ENCODE peak calls at places on chromosomes 16 and 17, in seven cellular contexts. L is AG09309, X is fibroblast of lung, A is breast epithelium, D is GM12865, J is bronchial epithelial cell, B is hepatocyte. K is an unnamed sample.

GRCh38 chr17:16923097-16923903 is 48.6 kb downstream of the TNFRSF13B start:
- DNase-seq in L (no peak), X (no peak), A (no peak), D (no peak), J (no peak), B (no peak), K (no peak)

GRCh38 chr17:9037741-9038140 is 16.4 kb downstream of the NTN1 start:
- DNase-seq in L (no peak), X (no peak), A (no peak), D (no peak), J (no peak), B (no peak), K (no peak)

GRCh38 chr17:50035930-50036329 is 20.0 kb upstream of the ITGA3 start:
- DNase-seq in L (no peak), X (no peak), A (no peak), D (no peak), J (no peak), B (peak; percentile 37), K (no peak)

GRCh38 chr17:8159032-8159400 is 3.7 kb downstream of the VAMP2 start:
- DNase-seq in L (no peak), X (no peak), A (no peak), D (no peak), J (no peak), B (no peak), K (no peak)

GRCh38 chr17:48294989-48295892 is 134.8 kb downstream of the SKAP1 start:
- DNase-seq in L (no peak), X (no peak), A (no peak), D (peak; percentile 73), J (peak; percentile 28), B (no peak), K (peak; percentile 47)

GRCh38 chr17:32275060-32276042 is 9.7 kb downstream of the RHBDL3 start:
- DNase-seq in L (peak; percentile 40), X (peak; percentile 89), A (no peak), D (no peak), J (peak; percentile 73), B (peak; percentile 72), K (peak; percentile 68)

GRCh38 chr16:2150418-2151187 is 2.2 kb downstream of the RAB26 start:
- DNase-seq in L (no peak), X (peak; percentile 66), A (no peak), D (peak; percentile 69), J (peak; percentile 38), B (no peak), K (no peak)

GRCh38 chr16:7452090-7452489 is 119.4 kb downstream of the RBFOX1 start:
- DNase-seq in L (no peak), X (no peak), A (no peak), D (no peak), J (no peak), B (no peak), K (no peak)

GRCh38 chr17:70767102-70767701 is 597.9 kb downstream of the KCNJ2 start:
- DNase-seq in L (no peak), X (peak; percentile 33), A (no peak), D (peak; percentile 32), J (peak; percentile 49), B (peak; percentile 56), K (peak; percentile 77)

GRCh38 chr17:78429618-78429995 is 51.2 kb downstream of the PGS1 start:
- DNase-seq in L (no peak), X (no peak), A (no peak), D (no peak), J (no peak), B (no peak), K (no peak)

GRCh38 chr17:22310717-22311686 is 618.7 kb downstream of the KCNJ18 start:
- DNase-seq in L (no peak), X (no peak), A (no peak), D (no peak), J (no peak), B (no peak), K (no peak)

GRCh38 chr17:73697872-73698271 is 53.6 kb upstream of the SDK2 start:
- DNase-seq in L (no peak), X (no peak), A (no peak), D (no peak), J (no peak), B (peak; percentile 46), K (no peak)

GRCh38 chr16:85446846-85447656 is 166.1 kb upstream of the GSE1 start:
- DNase-seq in L (no peak), X (no peak), A (no peak), D (peak; percentile 77), J (no peak), B (no peak), K (no peak)

GRCh38 chr17:17738901-17739300 is 57.6 kb downstream of the RAI1 start:
- DNase-seq in L (no peak), X (peak; percentile 36), A (no peak), D (no peak), J (peak; percentile 71), B (peak; percentile 48), K (peak; percentile 26)

GRCh38 chr17:65123757-65124675 is 13.2 kb upstream of the RGS9 start:
- DNase-seq in L (no peak), X (no peak), A (no peak), D (no peak), J (peak; percentile 66), B (no peak), K (no peak)

GRCh38 chr16:81283044-81283443 is 31.7 kb upstream of the GAN start:
- DNase-seq in L (no peak), X (no peak), A (no peak), D (no peak), J (peak; percentile 67), B (no peak), K (no peak)

GRCh38 chr17:50372708-50373556 is at the start of the genes EME1 and MRPL27:
- DNase-seq in L (peak; percentile 44), X (peak; percentile 80), A (peak; percentile 78), D (peak; percentile 92), J (peak; percentile 78), B (peak; percentile 91), K (peak; percentile 86)

GRCh38 chr16:83095926-83096692 is 469.3 kb downstream of the CDH13 start:
- DNase-seq in L (no peak), X (peak; percentile 59), A (no peak), D (no peak), J (peak; percentile 83), B (peak; percentile 25), K (peak; percentile 43)

GRCh38 chr16:87200637-87201036 is 116.6 kb downstream of the C16orf95 start:
- DNase-seq in L (no peak), X (no peak), A (no peak), D (no peak), J (no peak), B (no peak), K (no peak)

GRCh38 chr16:31071861-31072260 is 2.2 kb downstream of the ZNF668 start:
- DNase-seq in L (peak; percentile 76), X (peak; percentile 81), A (no peak), D (peak; percentile 31), J (peak; percentile 27), B (peak; percentile 12), K (peak; percentile 35)
- H3K4me3 ChIP-seq in L (peak overlapping the region; percentile 95), X (peak overlapping the region; percentile 88), A (no peak overlapping the region), D (peak overlapping the region; percentile 83), J (peak overlapping the region; percentile 96), B (peak overlapping the region; percentile 78), K (peak overlapping the region; percentile 97)

GRCh38 chr16:11389083-11389482 is 43.8 kb downstream of the RMI2 start:
- DNase-seq in L (no peak), X (no peak), A (no peak), D (no peak), J (no peak), B (no peak), K (no peak)

GRCh38 chr16:11386054-11386680 is 40.9 kb downstream of the RMI2 start:
- DNase-seq in L (no peak), X (no peak), A (no peak), D (no peak), J (no peak), B (no peak), K (no peak)

GRCh38 chr16:11384184-11384955 is 39.1 kb downstream of the RMI2 start:
- DNase-seq in L (no peak), X (no peak), A (no peak), D (no peak), J (no peak), B (peak; percentile 3), K (no peak)

GRCh38 chr16:11384956-11385586 is 39.8 kb downstream of the RMI2 start:
- DNase-seq in L (no peak), X (no peak), A (no peak), D (no peak), J (no peak), B (no peak), K (no peak)

DNA sequence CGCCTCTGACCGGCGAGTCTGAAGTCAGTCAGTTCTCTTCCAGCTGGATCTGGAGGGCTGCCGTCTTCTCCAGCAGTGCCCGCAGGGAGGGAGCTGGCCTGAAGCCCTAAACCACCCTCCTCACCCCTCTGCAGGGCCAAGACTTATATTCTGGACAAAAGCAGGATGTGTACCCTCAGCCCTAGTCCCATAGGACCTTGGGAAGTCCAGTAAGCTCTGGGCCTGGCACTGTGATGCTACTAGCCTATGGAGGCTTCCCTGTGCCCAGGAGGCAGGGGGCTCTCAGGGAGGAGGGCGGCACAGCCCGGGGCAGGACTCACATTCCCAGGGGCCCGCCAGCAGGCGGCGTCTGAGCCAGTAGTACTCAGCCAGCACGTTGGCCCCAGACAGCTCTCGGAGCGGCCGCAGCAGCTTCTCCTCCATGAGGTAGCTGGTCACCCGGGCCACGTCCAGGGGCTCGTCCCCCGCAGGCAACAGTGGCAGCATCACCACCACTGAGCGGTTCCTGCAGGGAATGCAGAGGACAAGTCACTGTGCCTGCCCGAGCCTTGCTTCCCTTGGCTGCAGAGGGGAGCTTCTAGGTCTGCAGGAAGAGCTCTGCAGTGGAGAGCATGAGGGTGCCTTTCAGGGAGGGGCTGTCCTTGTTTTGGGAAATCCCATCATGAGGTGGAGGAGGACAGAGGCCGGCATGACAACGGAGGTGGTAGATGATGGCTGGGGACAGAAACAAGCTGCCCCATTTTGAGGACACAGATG is 41.7 kb downstream of the RMI2 start:
- DNase-seq in L (no peak), X (no peak), A (no peak), D (no peak), J (no peak), B (peak; percentile 66), K (peak; percentile 45)
- TF ChIP-seq CTCF in L (peak; percentile 68), X (peak; percentile 58), A (no peak), D (peak; percentile 26), J (peak; percentile 37), B (peak; percentile 44), K (peak; percentile 77)

GRCh38 chr17:40331743-40332641 is 23.0 kb downstream of the RARA start:
- DNase-seq in L (no peak), X (peak; percentile 69), A (peak; percentile 89), D (no peak), J (no peak), B (peak; percentile 63), K (peak; percentile 44)

GRCh38 chr17:40329981-40330794 is 21.2 kb downstream of the RARA start:
- DNase-seq in L (no peak), X (no peak), A (no peak), D (no peak), J (no peak), B (no peak), K (no peak)

GRCh38 chr17:40328386-40328766 is 19.4 kb downstream of the RARA start:
- DNase-seq in L (no peak), X (no peak), A (no peak), D (no peak), J (no peak), B (no peak), K (no peak)

GRCh38 chr17:40333781-40334453 is 24.9 kb downstream of the RARA start:
- DNase-seq in L (no peak), X (no peak), A (no peak), D (no peak), J (no peak), B (no peak), K (no peak)

GRCh38 chr17:40330850-40331470 is 22.0 kb downstream of the RARA start:
- DNase-seq in L (no peak), X (no peak), A (no peak), D (no peak), J (no peak), B (no peak), K (no peak)
- H3K4me3 ChIP-seq in L (no peak overlapping the region), X (no peak overlapping the region), A (no peak overlapping the region), D (no peak overlapping the region), J (no peak overlapping the region), B (no peak overlapping the region), K (no peak overlapping the region)

GRCh38 chr17:14448816-14449215 is 147.9 kb downstream of the HS3ST3B1 start:
- DNase-seq in L (no peak), X (no peak), A (no peak), D (no peak), J (no peak), B (no peak), K (no peak)
- TF ChIP-seq CTCF in L (no peak), X (no peak), A (no peak), D (no peak), J (no peak), B (no peak), K (no peak)

K was measured in choroid plexus epithelial cell.